ENCODE peak calls at places on chromosomes 5 and 9, in four cellular contexts. One of them, this sample, is unnamed.
A peak's percentile ranks its signal among the peaks of the same experiment; 100 is the strongest.

GRCh38 chr9:109369285-109369684 is 48.4 kb upstream of the EPB41L4B start:
- DNase-seq in adrenal gland: no peak
- DNase-seq in SK-N-SH: no peak
- DNase-seq in upper lobe of left lung: no peak
- DNase-seq in this sample: no peak

GRCh38 chr9:91536211-91536691 is 112.6 kb upstream of the NFIL3 start:
- DNase-seq in adrenal gland: no peak
- DNase-seq in SK-N-SH: no peak
- DNase-seq in upper lobe of left lung: no peak
- DNase-seq in this sample: no peak

GRCh38 chr5:68545636-68546325 is 330.2 kb downstream of the PIK3R1 start:
- DNase-seq in adrenal gland: no peak
- DNase-seq in SK-N-SH: no peak
- DNase-seq in upper lobe of left lung: no peak
- DNase-seq in this sample: no peak

GRCh38 chr9:89873801-89874200 is 269.0 kb downstream of the GADD45G start:
- DNase-seq in adrenal gland: no peak
- DNase-seq in SK-N-SH: no peak
- DNase-seq in upper lobe of left lung: peak; percentile 13
- DNase-seq in this sample: no peak

GRCh38 chr5:16957305-16958165 is 21.4 kb upstream of the MYO10 start:
- DNase-seq in adrenal gland: no peak
- DNase-seq in SK-N-SH: no peak
- DNase-seq in upper lobe of left lung: no peak
- DNase-seq in this sample: no peak

GRCh38 chr9:17782750-17783149 is 203.9 kb downstream of the SH3GL2 start:
- DNase-seq in adrenal gland: no peak
- DNase-seq in SK-N-SH: no peak
- DNase-seq in upper lobe of left lung: no peak
- DNase-seq in this sample: no peak

GRCh38 chr9:89598926-89599325 is 5.9 kb upstream of the GADD45G start:
- DNase-seq in adrenal gland: no peak
- DNase-seq in SK-N-SH: no peak
- DNase-seq in upper lobe of left lung: no peak
- DNase-seq in this sample: peak; percentile 12

GRCh38 chr9:37167456-37167855 is 47.1 kb downstream of the ZCCHC7 start:
- DNase-seq in adrenal gland: no peak
- DNase-seq in SK-N-SH: no peak
- DNase-seq in upper lobe of left lung: no peak
- DNase-seq in this sample: no peak

GRCh38 chr5:160082589-160082988 is 36.7 kb downstream of the PWWP2A start:
- DNase-seq in adrenal gland: no peak
- DNase-seq in SK-N-SH: no peak
- DNase-seq in upper lobe of left lung: no peak
- DNase-seq in this sample: no peak

GRCh38 chr9:72718503-72718902 is 197.1 kb downstream of the TMC1 start:
- DNase-seq in adrenal gland: no peak
- DNase-seq in SK-N-SH: no peak
- DNase-seq in upper lobe of left lung: no peak
- DNase-seq in this sample: no peak

GRCh38 chr9:35793461-35793860 is 2.1 kb downstream of the NPR2 start:
- DNase-seq in adrenal gland: no peak
- DNase-seq in SK-N-SH: peak; percentile 82
- DNase-seq in upper lobe of left lung: no peak
- DNase-seq in this sample: no peak

GRCh38 chr5:135468086-135468485 is 15.9 kb upstream of the TIFAB start:
- DNase-seq in adrenal gland: no peak
- DNase-seq in SK-N-SH: no peak
- DNase-seq in upper lobe of left lung: no peak
- DNase-seq in this sample: no peak

GRCh38 chr5:135468541-135468940 is 16.4 kb upstream of the TIFAB start:
- DNase-seq in adrenal gland: no peak
- DNase-seq in SK-N-SH: no peak
- DNase-seq in upper lobe of left lung: no peak
- DNase-seq in this sample: no peak

GRCh38 chr5:135471726-135472125 is 19.6 kb upstream of the TIFAB start:
- DNase-seq in adrenal gland: no peak
- DNase-seq in SK-N-SH: no peak
- DNase-seq in upper lobe of left lung: no peak
- DNase-seq in this sample: no peak

GRCh38 chr5:135473956-135474670 is 22.0 kb upstream of the TIFAB start:
- DNase-seq in adrenal gland: no peak
- DNase-seq in SK-N-SH: no peak
- DNase-seq in upper lobe of left lung: no peak
- DNase-seq in this sample: peak; percentile 11

DNA sequence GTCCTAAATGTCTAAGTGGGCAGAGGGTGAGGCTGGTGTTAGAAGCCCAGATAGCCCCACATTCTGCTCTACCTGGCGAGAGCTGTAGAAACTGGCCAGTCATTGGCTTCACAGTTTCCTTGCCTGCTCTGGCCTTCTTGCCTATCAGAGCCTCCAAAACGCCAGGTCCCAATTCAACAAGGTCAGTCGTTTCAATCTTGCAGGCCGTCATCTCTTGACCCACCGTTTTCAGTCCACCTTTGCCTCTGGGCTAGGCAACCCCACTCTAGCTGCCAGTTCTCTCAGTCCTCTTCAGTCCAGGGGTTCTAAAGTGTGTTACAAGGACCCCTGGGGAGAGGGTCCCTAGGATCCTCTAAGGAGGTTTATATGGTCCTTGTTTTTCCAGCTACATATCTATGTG is 20.0 kb upstream of the TIFAB start:
- DNase-seq in adrenal gland: no peak
- DNase-seq in SK-N-SH: no peak
- DNase-seq in upper lobe of left lung: no peak
- DNase-seq in this sample: no peak
- H3K27me3 ChIP-seq in adrenal gland: peaks cover 3% of the 10 kb centered on the region
- H3K27me3 ChIP-seq in SK-N-SH: peaks cover 35% of the 10 kb centered on the region
- H3K27me3 ChIP-seq in upper lobe of left lung: no peaks in the 10 kb centered on the region
- H3K27me3 ChIP-seq in this sample: no peaks in the 10 kb centered on the region

GRCh38 chr9:134476942-134477335 is 150.7 kb downstream of the RXRA start:
- DNase-seq in adrenal gland: no peak
- DNase-seq in SK-N-SH: no peak
- DNase-seq in upper lobe of left lung: no peak
- DNase-seq in this sample: no peak
- H3K4me1 ChIP-seq in adrenal gland: peaks cover 7% of the 10 kb centered on the region
- H3K4me1 ChIP-seq in SK-N-SH: no peaks in the 10 kb centered on the region
- H3K4me1 ChIP-seq in upper lobe of left lung: peaks cover 11% of the 10 kb centered on the region
- H3K4me1 ChIP-seq in this sample: no peaks in the 10 kb centered on the region

DNA sequence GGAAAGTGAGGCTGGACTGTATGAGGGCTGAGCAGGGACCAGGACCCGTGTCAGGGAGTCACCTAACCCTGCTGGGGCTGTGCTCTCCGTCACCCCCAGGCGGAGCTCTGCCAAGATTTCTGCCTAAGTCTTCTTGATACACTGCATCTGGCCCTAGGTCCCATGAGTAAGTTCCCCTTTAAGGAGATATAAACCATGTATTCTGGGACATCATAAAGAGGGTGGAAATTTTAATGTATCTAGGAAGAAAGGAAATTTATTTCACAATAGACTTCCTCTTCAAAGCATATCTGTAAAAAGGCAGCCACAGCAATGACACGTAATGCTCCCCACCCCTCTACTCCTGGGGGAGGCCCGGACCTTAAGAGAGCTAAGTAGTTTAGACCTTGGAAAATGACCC is 183.4 kb downstream of the FBXL7 start:
- DNase-seq in adrenal gland: no peak
- DNase-seq in SK-N-SH: no peak
- DNase-seq in upper lobe of left lung: no peak
- DNase-seq in this sample: no peak
- TF ChIP-seq CTCF in adrenal gland: no peak
- TF ChIP-seq CTCF in SK-N-SH: no peak
- TF ChIP-seq CTCF in upper lobe of left lung: no peak
- TF ChIP-seq CTCF in this sample: no peak

GRCh38 chr5:168531191-168531590 is 2.1 kb downstream of the FBLL1 start:
- DNase-seq in adrenal gland: no peak
- DNase-seq in SK-N-SH: no peak
- DNase-seq in upper lobe of left lung: no peak
- DNase-seq in this sample: no peak

GRCh38 chr5:168527756-168528295 is 1.3 kb upstream of the FBLL1 start:
- DNase-seq in adrenal gland: no peak
- DNase-seq in SK-N-SH: no peak
- DNase-seq in upper lobe of left lung: no peak
- DNase-seq in this sample: no peak

GRCh38 chr5:168530751-168531150 is 1.6 kb downstream of the FBLL1 start:
- DNase-seq in adrenal gland: no peak
- DNase-seq in SK-N-SH: no peak
- DNase-seq in upper lobe of left lung: no peak
- DNase-seq in this sample: no peak

GRCh38 chr5:168528521-168529360 is at the start of gene FBLL1:
- DNase-seq in adrenal gland: peak; percentile 38
- DNase-seq in SK-N-SH: peak; percentile 94
- DNase-seq in upper lobe of left lung: no peak
- DNase-seq in this sample: peak; percentile 16

DNA sequence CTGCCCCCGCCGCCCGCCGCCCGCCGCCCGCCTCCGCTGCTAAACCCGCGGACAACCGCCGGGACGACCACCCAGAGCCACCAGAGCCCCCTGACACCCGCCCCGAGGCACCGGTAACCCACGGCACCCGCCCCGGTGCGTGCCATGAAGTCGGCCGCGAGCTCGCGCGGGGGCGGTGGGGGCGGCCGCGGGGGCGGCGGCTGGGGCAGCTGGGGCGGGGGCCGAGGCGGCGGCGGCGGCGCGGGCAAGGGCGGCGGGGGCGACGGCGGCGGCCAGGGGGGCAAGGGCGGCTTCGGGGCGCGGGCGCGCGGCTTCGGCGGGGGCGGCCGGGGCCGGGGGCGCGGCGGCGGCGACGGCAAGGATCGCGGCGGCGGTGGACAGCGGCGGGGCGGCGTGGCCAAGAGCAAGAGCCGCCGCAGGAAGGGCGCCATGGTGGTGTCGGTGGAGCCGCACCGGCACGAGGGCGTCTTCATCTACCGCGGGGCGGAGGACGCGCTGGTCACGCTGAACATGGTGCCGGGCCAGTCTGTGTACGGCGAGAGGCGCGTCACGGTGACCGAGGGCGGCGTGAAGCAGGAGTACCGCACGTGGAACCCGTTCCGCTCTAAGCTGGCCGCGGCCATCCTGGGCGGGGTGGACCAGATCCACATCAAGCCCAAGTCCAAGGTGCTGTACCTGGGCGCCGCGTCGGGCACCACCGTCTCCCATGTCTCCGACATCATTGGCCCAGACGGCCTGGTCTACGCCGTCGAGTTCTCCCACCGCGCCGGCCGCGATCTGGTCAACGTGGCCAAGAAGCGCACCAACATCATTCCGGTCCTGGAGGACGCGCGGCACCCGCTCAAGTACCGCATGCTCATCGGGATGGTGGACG is 493 bp downstream of the FBLL1 start:
- DNase-seq in adrenal gland: peak; percentile 21
- DNase-seq in SK-N-SH: peak; percentile 80
- DNase-seq in upper lobe of left lung: no peak
- DNase-seq in this sample: no peak
- H3K27me3 ChIP-seq in adrenal gland: no peaks in the 10 kb centered on the region
- H3K27me3 ChIP-seq in SK-N-SH: no peaks in the 10 kb centered on the region
- H3K27me3 ChIP-seq in upper lobe of left lung: no peaks in the 10 kb centered on the region
- H3K27me3 ChIP-seq in this sample: no peaks in the 10 kb centered on the region